ENCODE peak calls at places on chromosomes 5 and 9, in ten cellular contexts. P is BE2C, I is NB4, W is lower lobe of right lung, Q is cardiac fibroblast, T is GM06990, B is GM12878, C is ovary, N is A673, V is astrocyte of the spinal cord. G is an unnamed sample.
A peak's percentile ranks its signal among the peaks of the same experiment; 100 is the strongest.

GRCh38 chr5:83474170-83474796 is 2.7 kb downstream of the VCAN start:
- DNase-seq in T (peak; percentile 82), W (peak; percentile 87), V (peak; percentile 96), C (peak; percentile 58), Q (peak; percentile 97), P (peak; percentile 89), I (peak; percentile 66), B (no peak), N (peak; percentile 80), G (peak; percentile 96)

GRCh38 chr9:93325307-93326035 is 126.0 kb upstream of the FAM120A start:
- DNase-seq in P (no peak), C (no peak), B (no peak), T (no peak), I (no peak), Q (no peak), N (no peak), V (no peak), W (no peak), G (no peak)

GRCh38 chr9:28921857-28922500 is 1348.7 kb upstream of the C9orf72 start:
- DNase-seq in Q (no peak), V (no peak), B (no peak), W (no peak), P (no peak), I (no peak), N (no peak), C (no peak), T (no peak), G (no peak)

GRCh38 chr5:102718819-102719218 is 36.3 kb upstream of the PAM start:
- DNase-seq in N (no peak), I (no peak), W (no peak), C (no peak), P (no peak), T (no peak), B (no peak), V (no peak), Q (peak; percentile 28), G (peak; percentile 61)

GRCh38 chr9:92265159-92265558 is 28.3 kb downstream of the IARS1 start:
- DNase-seq in P (no peak), N (no peak), Q (no peak), W (no peak), T (no peak), B (no peak), C (no peak), I (peak; percentile 64), V (no peak), G (peak; percentile 15)

GRCh38 chr5:15001512-15001911 is 129.9 kb upstream of the ANKH start:
- DNase-seq in I (peak; percentile 68), C (no peak), Q (no peak), W (no peak), V (no peak), T (no peak), P (no peak), B (no peak), N (no peak), G (no peak)

GRCh38 chr9:88938181-88938580 is 53.1 kb upstream of the S1PR3 start:
- DNase-seq in V (no peak), Q (no peak), T (no peak), I (no peak), P (no peak), C (no peak), B (no peak), N (no peak), W (no peak), G (no peak)

GRCh38 chr5:75668348-75668895 is 48.8 kb downstream of the POC5 start:
- DNase-seq in T (no peak), Q (no peak), C (no peak), W (no peak), P (no peak), V (no peak), N (no peak), B (no peak), I (peak; percentile 4), G (no peak)

GRCh38 chr9:111034146-111034545 is 4.1 kb downstream of the LPAR1 start:
- DNase-seq in N (no peak), W (no peak), P (no peak), V (no peak), I (no peak), Q (no peak), T (no peak), B (no peak), C (no peak), G (no peak)

GRCh38 chr9:122991370-122991830 is 42.1 kb upstream of the GPR21 start:
- DNase-seq in C (no peak), B (peak; percentile 23), Q (peak; percentile 92), V (peak; percentile 91), P (peak; percentile 60), T (peak; percentile 7), I (peak; percentile 50), W (no peak), N (peak; percentile 83), G (peak; percentile 92)

GRCh38 chr9:116365056-116365471 is 211.5 kb downstream of the PAPPA start:
- DNase-seq in P (peak; percentile 38), Q (peak; percentile 85), I (no peak), W (no peak), B (no peak), N (peak; percentile 83), T (no peak), V (peak; percentile 74), C (peak; percentile 81), G (peak; percentile 76)

GRCh38 chr5:147467973-147468508 is 41.8 kb downstream of the DPYSL3 start:
- DNase-seq in Q (peak; percentile 51), V (no peak), B (no peak), T (no peak), W (no peak), C (no peak), N (no peak), I (no peak), P (no peak), G (peak; percentile 13)

GRCh38 chr5:73591698-73592501 is 26.4 kb downstream of the UTP15 start:
- DNase-seq in P (peak; percentile 73), I (no peak), W (no peak), C (no peak), T (no peak), B (no peak), N (peak; percentile 39), Q (peak; percentile 51), V (peak; percentile 40), G (peak; percentile 52)

GRCh38 chr5:87574106-87574505 is 161.4 kb upstream of the CCNH start:
- DNase-seq in N (no peak), Q (no peak), C (no peak), V (no peak), I (no peak), P (no peak), T (no peak), B (no peak), W (no peak), G (no peak)

GRCh38 chr9:6686396-6686795 is 40.9 kb upstream of the GLDC start:
- DNase-seq in V (peak; percentile 18), I (peak; percentile 67), T (no peak), W (no peak), C (no peak), Q (peak; percentile 65), B (no peak), N (no peak), P (no peak), G (peak; percentile 75)

GRCh38 chr5:119031047-119031886 is 39.6 kb upstream of the DMXL1 start:
- DNase-seq in N (peak; percentile 17), T (peak; percentile 74), I (no peak), C (no peak), B (peak; percentile 80), W (no peak), Q (no peak), V (no peak), P (no peak), G (no peak)

GRCh38 chr5:73591102-73591695 is 25.7 kb downstream of the UTP15 start:
- DNase-seq in N (peak; percentile 84), P (peak; percentile 69), Q (peak; percentile 93), W (no peak), C (no peak), V (peak; percentile 91), B (peak; percentile 28), T (peak; percentile 15), I (peak; percentile 77), G (peak; percentile 96)

GRCh38 chr9:75876999-75877647 is 13.3 kb upstream of the PCSK5 start:
- DNase-seq in Q (no peak), T (no peak), I (no peak), W (no peak), B (no peak), C (no peak), N (no peak), P (no peak), V (no peak), G (no peak)

GRCh38 chr5:98432378-98432777 is 341.1 kb upstream of the RGMB start:
- DNase-seq in B (no peak), N (no peak), Q (no peak), W (no peak), T (no peak), C (no peak), P (no peak), V (no peak), I (no peak), G (no peak)
- H3K4me3 ChIP-seq in B (no peak overlapping the region), N (no peak overlapping the region), Q (no peak overlapping the region), W (no peak overlapping the region), T (no peak overlapping the region), C (no peak overlapping the region), P (no peak overlapping the region), V (no peak overlapping the region), I (no peak overlapping the region), G (no peak overlapping the region)

GRCh38 chr5:94969174-94969573 is 315.7 kb downstream of the MCTP1 start:
- DNase-seq in N (peak; percentile 57), W (no peak), B (no peak), T (no peak), V (peak; percentile 69), Q (peak; percentile 33), I (peak; percentile 52), C (no peak), P (no peak), G (peak; percentile 75)
- TF ChIP-seq CTCF in N (peak; percentile 66), W (peak; percentile 13), B (peak; percentile 16), T (peak; percentile 26), V (peak; percentile 40), Q (peak; percentile 33), I (no peak), C (no peak), P (peak; percentile 28), G (peak; percentile 47)

GRCh38 chr5:21791304-21791703 is 1061.8 kb downstream of the CDH12 start:
- DNase-seq in T (no peak), B (no peak), C (no peak), P (no peak), N (no peak), Q (no peak), V (no peak), I (no peak), W (no peak), G (peak; percentile 23)

DNA sequence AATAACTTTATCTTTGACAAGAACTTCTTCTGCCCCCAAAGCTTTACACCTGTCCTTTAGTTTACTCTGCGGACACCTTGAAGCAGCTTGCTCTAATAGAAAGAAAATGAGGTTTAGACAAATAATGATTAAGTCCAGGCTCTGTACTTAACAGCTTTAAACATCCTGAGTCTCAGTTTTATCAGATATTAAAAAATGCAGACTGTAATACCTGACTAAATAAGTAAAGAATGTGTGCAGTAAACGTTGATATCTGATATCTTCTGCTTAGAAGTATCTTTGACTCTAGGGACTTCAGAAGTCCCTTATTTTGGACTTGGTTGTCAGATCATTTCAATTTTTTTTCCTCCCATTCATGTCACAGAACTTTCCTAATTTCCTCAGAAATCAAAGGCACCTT is 1060.4 kb downstream of the CDH12 start:
- DNase-seq in N (no peak), T (no peak), Q (no peak), V (no peak), B (no peak), W (no peak), I (no peak), P (no peak), C (no peak), G (peak; percentile 12)
- H3K4me3 ChIP-seq in N (no peak overlapping the region), T (no peak overlapping the region), Q (no peak overlapping the region), V (no peak overlapping the region), B (no peak overlapping the region), W (no peak overlapping the region), I (no peak overlapping the region), P (no peak overlapping the region), C (no peak overlapping the region), G (no peak overlapping the region)

GRCh38 chr9:124447297-124447661 is 3.0 kb upstream of the ADGRD2 start:
- DNase-seq in W (no peak), Q (no peak), V (no peak), B (no peak), C (no peak), N (no peak), T (no peak), I (no peak), P (no peak), G (no peak)
- TF ChIP-seq CTCF in W (no peak), Q (no peak), V (no peak), B (no peak), C (no peak), N (no peak), T (no peak), I (no peak), P (no peak), G (no peak)